ENCODE peak calls at places on chromosomes 6 and 20, in four cellular contexts. F is H1, B is GM12878, T is K562. U is an unnamed sample.

GRCh38 chr20:33915726-33916331 is 77.9 kb upstream of the RALY start:
- DNase-seq in F (no peak), B (no peak), T (peak; percentile 70), U (peak; percentile 47)

GRCh38 chr6:166672624-166673165 is 45.6 kb upstream of the RPS6KA2 start:
- DNase-seq in F (no peak), B (no peak), T (no peak), U (no peak)

GRCh38 chr6:2259574-2259973 is 14.2 kb upstream of the GMDS start:
- DNase-seq in F (no peak), B (no peak), T (no peak), U (no peak)

GRCh38 chr6:158213925-158214674 is 46.0 kb downstream of the GTF2H5 start:
- DNase-seq in F (no peak), B (peak; percentile 23), T (peak; percentile 87), U (peak; percentile 84)

GRCh38 chr6:27149140-27149539 is 98.4 kb upstream of the PRSS16 start:
- DNase-seq in F (no peak), B (no peak), T (peak; percentile 66), U (no peak)

GRCh38 chr6:97440590-97441176 is 157.7 kb upstream of the MMS22L start:
- DNase-seq in F (no peak), B (no peak), T (peak; percentile 12), U (peak; percentile 54)

GRCh38 chr6:151292974-151293373 is 53.2 kb downstream of the AKAP12 start:
- DNase-seq in F (no peak), B (no peak), T (no peak), U (no peak)

GRCh38 chr6:56649053-56649769 is 6.5 kb upstream of the DST start:
- DNase-seq in F (no peak), B (no peak), T (peak; percentile 10), U (no peak)

GRCh38 chr6:19438566-19439353 is 398.4 kb upstream of the ID4 start:
- DNase-seq in F (no peak), B (no peak), T (no peak), U (no peak)

GRCh38 chr20:35490736-35491181 is 35.4 kb downstream of the CEP250 start:
- DNase-seq in F (no peak), B (peak; percentile 51), T (no peak), U (no peak)

GRCh38 chr6:165611294-165611693 is 51.7 kb downstream of the PDE10A start:
- DNase-seq in F (no peak), B (no peak), T (no peak), U (no peak)

GRCh38 chr6:67212584-67212983 is 1422.5 kb upstream of the ADGRB3 start:
- DNase-seq in F (no peak), B (no peak), T (no peak), U (no peak)

GRCh38 chr6:17724341-17724740 is 17.6 kb upstream of the NUP153 start:
- DNase-seq in F (no peak), B (no peak), T (no peak), U (no peak)

GRCh38 chr20:35004051-35004725 is 48.5 kb downstream of the MYH7B start:
- DNase-seq in F (no peak), B (no peak), T (no peak), U (no peak)

GRCh38 chr6:44004625-44005506 is 122.4 kb downstream of the MRPL14 start:
- DNase-seq in F (no peak), B (no peak), T (peak; percentile 37), U (no peak)

GRCh38 chr6:106087548-106088325 is 1.6 kb downstream of the PRDM1 start:
- DNase-seq in F (no peak), B (no peak), T (no peak), U (no peak)

GRCh38 chr20:11995750-11996567 is 78.3 kb downstream of the BTBD3 start:
- DNase-seq in F (no peak), B (no peak), T (no peak), U (no peak)

GRCh38 chr6:154529957-154530356 is 19.5 kb upstream of the CNKSR3 start:
- DNase-seq in F (no peak), B (no peak), T (no peak), U (no peak)

GRCh38 chr20:62819494-62820174 is 2.8 kb downstream of the COL9A3 start:
- DNase-seq in F (no peak), B (no peak), T (no peak), U (no peak)

GRCh38 chr20:2261105-2261504 is 34.7 kb upstream of the TGM3 start:
- DNase-seq in F (no peak), B (no peak), T (no peak), U (peak; percentile 73)

GRCh38 chr6:19303381-19303780 is 533.8 kb upstream of the ID4 start:
- DNase-seq in F (no peak), B (no peak), T (no peak), U (no peak)

GRCh38 chr6:80642452-80642851 is 536.0 kb downstream of the BCKDHB start:
- DNase-seq in F (no peak), B (no peak), T (no peak), U (no peak)

GRCh38 chr6:101146389-101146788 is 247.1 kb upstream of the GRIK2 start:
- DNase-seq in F (no peak), B (no peak), T (no peak), U (no peak)

DNA sequence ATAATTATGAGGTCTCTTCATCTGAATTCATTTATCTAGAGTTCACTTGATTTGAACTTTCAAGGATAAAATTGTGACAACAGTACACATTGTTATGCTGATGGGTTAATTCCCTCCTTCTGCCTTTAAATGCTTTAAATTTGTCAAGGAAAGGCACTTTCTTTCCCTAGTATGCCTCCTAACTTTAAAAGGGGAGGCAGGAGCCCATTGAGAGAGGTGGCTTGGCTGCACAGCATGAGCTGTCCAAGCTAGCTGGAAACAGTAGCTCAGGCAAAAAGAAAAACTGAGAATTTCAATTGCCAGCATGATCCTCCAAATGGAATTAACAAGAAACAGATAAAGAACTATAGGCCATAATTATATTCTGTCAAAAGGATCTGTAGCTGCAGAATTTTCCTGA is 243.3 kb upstream of the GRIK2 start:
- DNase-seq in F (no peak), B (no peak), T (no peak), U (no peak)
- TF ChIP-seq JUND in F (no peak), B (no peak), T (no peak), U (no peak)

DNA sequence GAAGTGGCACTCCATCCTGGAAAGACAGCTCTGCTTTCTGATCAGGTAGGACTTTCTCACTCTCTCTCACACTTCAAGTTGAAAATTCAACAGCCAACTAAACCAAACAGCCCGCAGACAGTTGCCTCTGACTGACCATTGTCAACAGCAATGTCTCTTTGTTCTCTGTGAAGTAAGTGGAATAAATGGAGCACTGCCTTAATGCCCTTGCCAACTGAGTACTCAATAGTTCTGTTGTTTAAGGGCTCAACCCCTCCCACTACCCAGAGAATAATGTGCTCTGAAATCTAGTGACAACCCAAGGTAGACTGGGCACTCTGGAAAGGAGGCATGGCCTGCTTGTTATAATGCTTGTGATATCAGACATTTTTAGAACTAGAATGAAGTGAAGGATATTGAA is 16.8 kb upstream of the BCLAF1 start:
- DNase-seq in F (no peak), B (no peak), T (no peak), U (no peak)
- TF ChIP-seq POLR2A in F (no peak), B (no peak), T (no peak), U (no peak)

DNA sequence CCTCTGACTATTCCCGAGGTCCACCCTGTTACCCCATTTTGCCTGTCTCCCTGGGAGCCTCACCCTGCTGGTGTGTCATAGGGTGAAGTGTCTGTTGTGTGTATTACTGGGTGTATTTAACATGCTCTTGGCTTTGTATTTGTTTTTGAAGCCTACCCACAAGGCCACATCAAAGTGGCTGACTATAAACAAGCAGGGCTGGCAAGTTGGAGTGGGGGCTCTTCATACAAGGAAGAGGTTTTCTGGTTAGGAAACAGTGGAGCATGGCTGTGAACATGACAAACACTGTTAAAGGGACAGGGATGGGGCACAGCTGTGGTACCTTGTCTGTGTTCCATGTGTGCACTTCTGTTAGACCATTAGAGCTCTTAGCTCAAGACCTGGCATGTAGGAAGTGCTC is 26.3 kb downstream of the HECA start:
- DNase-seq in F (no peak), B (no peak), T (no peak), U (peak; percentile 5)
- TF ChIP-seq HDAC2 in F (no peak), B (no peak), T (no peak), U (no peak)

DNA sequence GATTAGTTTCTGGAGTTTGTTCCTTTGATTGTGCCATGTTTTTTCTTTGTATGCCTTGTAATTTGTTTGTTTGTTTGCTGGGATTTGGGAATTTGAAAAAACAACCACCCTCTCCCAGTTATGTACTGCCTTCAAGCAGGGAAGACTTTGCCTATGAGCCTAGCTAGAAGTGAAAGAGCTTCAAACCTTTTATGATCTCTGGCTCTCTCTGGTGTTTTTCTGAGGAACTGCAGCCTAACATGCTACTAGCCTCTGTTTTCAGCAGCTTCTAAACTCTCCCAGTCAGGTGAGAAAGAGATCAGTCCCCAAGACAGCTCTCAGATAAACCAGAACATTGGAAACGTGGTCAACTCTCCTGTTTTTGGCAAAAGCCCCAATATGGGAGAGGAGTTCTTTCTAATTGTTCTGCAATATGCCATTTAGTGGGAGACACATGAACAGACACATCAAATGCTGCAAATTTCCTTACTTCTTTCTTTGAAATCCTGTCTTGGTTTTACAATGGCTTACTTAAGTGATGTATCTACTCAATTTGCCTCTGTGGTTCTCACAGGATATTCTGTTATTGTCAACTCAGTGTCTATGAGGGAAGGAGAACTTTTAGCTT is 58.9 kb upstream of the SERINC1 start:
- DNase-seq in F (peak; percentile 15), B (peak; percentile 27), T (peak; percentile 73), U (peak; percentile 69)
- TF ChIP-seq JUND in F (no peak), B (no peak), T (no peak), U (no peak)

DNA sequence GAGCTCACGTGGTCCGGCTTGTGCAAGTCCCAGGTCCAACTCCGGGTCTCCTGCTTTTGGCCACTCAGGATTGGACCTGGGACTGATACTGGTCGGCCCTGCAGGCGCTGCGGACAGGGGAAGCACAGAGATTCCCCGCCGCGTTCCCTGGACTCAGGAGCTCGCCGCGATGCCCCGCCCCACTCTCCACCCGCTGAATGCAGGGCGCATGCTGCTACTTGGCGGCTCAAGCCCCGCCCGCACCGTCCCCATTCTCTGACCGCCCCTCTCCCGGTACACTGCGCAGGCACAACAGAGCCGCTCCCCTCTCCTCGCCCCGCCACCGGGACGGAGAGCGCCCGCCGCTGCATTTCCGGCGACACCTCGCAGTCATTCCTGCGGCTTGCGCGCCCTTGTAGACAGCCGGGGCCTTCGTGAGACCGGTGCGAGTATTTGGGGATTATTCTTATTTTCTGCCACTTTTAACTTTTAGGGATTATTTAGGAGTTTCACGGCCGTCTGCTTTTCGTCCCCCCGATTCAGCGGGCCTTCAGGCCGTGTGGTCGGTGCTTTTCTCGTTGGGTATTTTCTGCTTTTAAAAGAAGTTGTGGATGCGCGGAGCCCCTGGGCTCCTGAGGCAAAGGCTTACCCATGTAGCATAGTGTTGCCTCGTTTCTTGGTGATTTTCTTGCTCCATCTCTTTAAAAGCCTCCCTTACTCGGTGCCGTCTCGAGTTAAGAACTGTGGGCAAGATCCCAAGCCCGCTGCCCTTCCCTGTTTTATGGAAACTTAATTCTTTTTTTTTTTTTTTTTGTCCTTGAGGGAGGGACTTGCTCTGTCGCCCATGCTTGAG is at the start of gene TMEM14C:
- DNase-seq in F (peak; percentile 95), B (peak; percentile 71), T (peak; percentile 99), U (peak; percentile 99)
- TF ChIP-seq POLR2A in F (no peak), B (peak; percentile 85), T (peak; percentile 96), U (peak; percentile 88)

DNA sequence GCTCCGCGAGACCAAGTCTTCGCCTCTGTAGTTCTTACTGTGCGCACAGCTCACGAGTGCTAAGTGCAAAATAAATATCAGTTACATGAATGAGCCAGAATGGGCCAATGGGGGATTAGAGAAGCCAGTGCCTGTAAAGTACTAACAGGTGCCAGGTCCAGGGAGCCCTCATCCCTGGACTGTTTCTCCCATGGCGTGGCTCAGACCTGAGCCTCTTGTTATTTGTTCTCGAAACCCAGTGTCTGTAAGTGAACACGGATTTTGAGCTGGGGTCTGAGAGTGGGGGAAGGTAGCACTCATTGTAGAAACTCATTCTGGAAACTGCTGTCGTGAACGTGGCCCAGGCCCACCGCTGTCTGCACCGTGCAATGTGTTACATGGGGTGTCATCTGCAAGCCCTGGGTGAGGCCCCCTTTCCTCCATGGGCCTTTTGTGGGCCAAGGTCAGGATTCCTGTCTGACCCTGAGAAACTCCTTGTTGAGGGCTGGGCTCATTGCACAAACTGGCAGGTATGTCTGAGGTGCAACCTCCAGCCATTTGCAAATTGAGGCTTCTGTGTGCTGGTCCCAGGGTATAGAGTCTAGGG is 154.7 kb downstream of the SYCP2 start:
- DNase-seq in F (no peak), B (no peak), T (no peak), U (no peak)
- TF ChIP-seq HDAC2 in F (no peak), B (no peak), T (no peak), U (no peak)

U was measured in HepG2.